ENCODE peak calls at places on chromosome 12, in four cellular contexts. Z is iPS-NIHi11; S is NCI-H446; H is activated naive CD8-positive, alpha-beta T cell treated with anti-CD3 and anti-CD28 coated beads for 36 hours. Q is an unnamed sample.

GRCh38 chr12:65685514-65685913 is 138.8 kb upstream of the HMGA2 start:
- DNase-seq in Z (peak; percentile 40), S (no peak), H (no peak), Q (no peak)

GRCh38 chr12:124293286-124294003 is 1.4 kb upstream of the RFLNA start:
- DNase-seq in Z (no peak), S (no peak), H (no peak), Q (no peak)

GRCh38 chr12:120079352-120080042 is 37.1 kb downstream of the RAB35 start:
- DNase-seq in Z (no peak), S (no peak), H (no peak), Q (no peak)

GRCh38 chr12:69000540-69001243 is 67.7 kb upstream of the CPM start:
- DNase-seq in Z (no peak), S (no peak), H (no peak), Q (no peak)

GRCh38 chr12:80056845-80057244 is 42.5 kb upstream of the OTOGL start:
- DNase-seq in Z (no peak), S (peak; percentile 9), H (no peak), Q (no peak)

GRCh38 chr12:54356951-54357356 is 7.3 kb downstream of the GPR84 start:
- DNase-seq in Z (no peak), S (no peak), H (no peak), Q (no peak)

GRCh38 chr12:15558915-15559528 is 230.2 kb downstream of the EPS8 start:
- DNase-seq in Z (no peak), S (peak; percentile 4), H (no peak), Q (no peak)

GRCh38 chr12:115504241-115504941 is 773.1 kb downstream of the MED13L start:
- DNase-seq in Z (no peak), S (no peak), H (no peak), Q (no peak)

GRCh38 chr12:128265566-128265965 is 1.4 kb upstream of the TMEM132C start:
- DNase-seq in Z (no peak), S (no peak), H (no peak), Q (no peak)

GRCh38 chr12:41286426-41286825 is 98.3 kb downstream of the PDZRN4 start:
- DNase-seq in Z (no peak), S (no peak), H (no peak), Q (no peak)

GRCh38 chr12:3263939-3264699 is 186.9 kb downstream of the TSPAN9 start:
- DNase-seq in Z (no peak), S (no peak), H (no peak), Q (no peak)

GRCh38 chr12:12336049-12336411 is 14.0 kb downstream of the MANSC1 start:
- DNase-seq in Z (no peak), S (no peak), H (no peak), Q (no peak)

GRCh38 chr12:124359671-124360581 is 65.0 kb downstream of the RFLNA start:
- DNase-seq in Z (peak; percentile 67), S (peak; percentile 93), H (no peak), Q (peak; percentile 65)

GRCh38 chr12:15563683-15564082 is 225.5 kb downstream of the EPS8 start:
- DNase-seq in Z (no peak), S (no peak), H (peak; percentile 23), Q (no peak)

GRCh38 chr12:8992086-8992409 is 2.7 kb downstream of the KLRG1 start:
- DNase-seq in Z (no peak), S (no peak), H (no peak), Q (no peak)

GRCh38 chr12:122336015-122336946 is 70.0 kb upstream of the VPS33A start:
- DNase-seq in Z (peak; percentile 70), S (no peak), H (peak; percentile 60), Q (peak; percentile 0)

GRCh38 chr12:92866418-92866817 is 62.7 kb downstream of the EEA1 start:
- DNase-seq in Z (no peak), S (no peak), H (no peak), Q (no peak)

GRCh38 chr12:71599213-71599612 is 64.4 kb downstream of the ZFC3H1 start:
- DNase-seq in Z (no peak), S (no peak), H (no peak), Q (no peak)

GRCh38 chr12:63889721-63890509 is 45.4 kb downstream of the SRGAP1 start:
- DNase-seq in Z (no peak), S (no peak), H (no peak), Q (no peak)

GRCh38 chr12:102676812-102677211 is 196.4 kb upstream of the IGF1 start:
- DNase-seq in Z (no peak), S (no peak), H (no peak), Q (no peak)

GRCh38 chr12:79378496-79378895 is 312.3 kb downstream of the PAWR start:
- DNase-seq in Z (no peak), S (no peak), H (no peak), Q (no peak)